ENCODE peak calls at places on chromosome 19, in four cellular contexts. U is iPS-NIHi11; W is stimulated activated CD8-positive, alpha-beta memory T cell treated with anti-CD3 and anti-CD28 coated beads, Interleukin-2, amount 100 ng/mL, for 1 hour; H is HuH-7. A is an unnamed sample.

GRCh38 chr19:2261438-2262172 is 5.4 kb upstream of the JSRP1 start:
- DNase-seq in U (peak), W (no peak), H (no peak), A (no peak)

GRCh38 chr19:34350161-34350561 is 14.8 kb upstream of the GPI start:
- DNase-seq in U (no peak), W (peak), H (no peak), A (peak)

GRCh38 chr19:48554385-48555091 is 2.6 kb downstream of the SULT2B1 start:
- DNase-seq in U (peak), W (no peak), H (peak), A (no peak)

GRCh38 chr19:4369109-4369887 is 25.9 kb downstream of the MPND start:
- DNase-seq in U (peak), W (peak), H (no peak), A (peak)

GRCh38 chr19:1863638-1864479 is 480 bp upstream of the KLF16 start:
- DNase-seq in U (peak), W (peak), H (peak), A (peak)

GRCh38 chr19:14871619-14872230 is 14.2 kb downstream of the OR7A17 start:
- DNase-seq in U (no peak), W (no peak), H (no peak), A (no peak)

GRCh38 chr19:31348416-31349159 is 648 bp downstream of the TSHZ3 start:
- DNase-seq in U (no peak), W (no peak), H (no peak), A (no peak)

GRCh38 chr19:28332351-28332750 is 880.6 kb downstream of the UQCRFS1 start:
- DNase-seq in U (no peak), W (no peak), H (no peak), A (no peak)

GRCh38 chr19:2478324-2478755 is 2.4 kb downstream of the GADD45B start:
- DNase-seq in U (no peak), W (peak), H (no peak), A (peak)

GRCh38 chr19:10209305-10209704 is 14.6 kb upstream of the DNMT1 start:
- DNase-seq in U (no peak), W (no peak), H (no peak), A (no peak)

GRCh38 chr19:7605490-7606222 is 10.0 kb downstream of the CAMSAP3 start:
- DNase-seq in U (peak), W (no peak), H (peak), A (peak)

GRCh38 chr19:6531956-6532243 is 1.1 kb downstream of the TNFSF9 start:
- DNase-seq in U (no peak), W (no peak), H (no peak), A (no peak)

GRCh38 chr19:14961956-14962685 is 17.5 kb downstream of the SLC1A6 start:
- DNase-seq in U (no peak), W (no peak), H (no peak), A (no peak)

GRCh38 chr19:3398114-3398899 is 31.9 kb downstream of the NFIC start:
- DNase-seq in U (peak), W (no peak), H (peak), A (no peak)

GRCh38 chr19:16596399-16596798 is 24.2 kb upstream of the SLC35E1 start:
- DNase-seq in U (no peak), W (no peak), H (no peak), A (no peak)

GRCh38 chr19:47105874-47106273 is 7.7 kb downstream of the ZC3H4 start:
- DNase-seq in U (no peak), W (no peak), H (no peak), A (no peak)

GRCh38 chr19:19541572-19541971 is 3.5 kb downstream of the CILP2 start:
- DNase-seq in U (no peak), W (no peak), H (no peak), A (no peak)

GRCh38 chr19:51316688-51317087 is 5.2 kb downstream of the IGLON5 start:
- DNase-seq in U (no peak), W (no peak), H (no peak), A (no peak)

GRCh38 chr19:58409010-58409790 is 751 bp downstream of the ZNF584 start:
- DNase-seq in U (peak), W (no peak), H (no peak), A (no peak)

GRCh38 chr19:5113101-5113557 is 144.2 kb downstream of the KDM4B start:
- DNase-seq in U (no peak), W (no peak), H (no peak), A (no peak)

GRCh38 chr19:43596842-43597461 is 557 bp downstream of the ZNF576 start:
- DNase-seq in U (no peak), W (no peak), H (no peak), A (no peak)

GRCh38 chr19:57560049-57560491 is 407 bp upstream of the ZNF550 start:
- DNase-seq in U (no peak), W (no peak), H (no peak), A (no peak)

GRCh38 chr19:13633109-13633508 is 126.8 kb upstream of the CACNA1A start:
- DNase-seq in U (peak), W (no peak), H (peak), A (no peak)

GRCh38 chr19:17244618-17245534 is 843 bp downstream of the NR2F6 start:
- DNase-seq in U (no peak), W (no peak), H (no peak), A (no peak)

GRCh38 chr19:50384685-50385535 is 763 bp downstream of the POLD1 start:
- DNase-seq in U (no peak), W (no peak), H (no peak), A (no peak)

GRCh38 chr19:34428549-34429285 is 536 bp downstream of the UBA2 start:
- DNase-seq in U (peak), W (peak), H (peak), A (no peak)

GRCh38 chr19:29211562-29212416 is 1.2 kb downstream of the UQCRFS1 start:
- DNase-seq in U (no peak), W (no peak), H (peak), A (no peak)

GRCh38 chr19:1270168-1270853 is 1.2 kb downstream of the CIRBP start:
- DNase-seq in U (no peak), W (no peak), H (no peak), A (no peak)

GRCh38 chr19:38057954-38058690 is 151.1 kb downstream of the SIPA1L3 start:
- DNase-seq in U (no peak), W (no peak), H (peak), A (no peak)

GRCh38 chr19:34707661-34708060 is 26.4 kb upstream of the ZNF181 start:
- DNase-seq in U (no peak), W (no peak), H (no peak), A (no peak)

GRCh38 chr19:5141278-5141925 is 172.5 kb downstream of the KDM4B start:
- DNase-seq in U (no peak), W (no peak), H (no peak), A (no peak)